ENCODE peak calls at places on chromosomes 1 and 21, in ten cellular contexts. One of them, this sample, is unnamed.

GRCh38 chr21:44867999-44868700 is 5.3 kb downstream of the PTTG1IP start:
- DNase-seq in foreskin melanocyte: no peak
- DNase-seq in COLO829: no peak
- DNase-seq in fibroblast of pulmonary artery: no peak
- DNase-seq in iPS DF 19.7: no peak
- DNase-seq in AG10803: no peak
- DNase-seq in ELF-1: no peak
- DNase-seq in C1 segment of cervical spinal cord: no peak
- DNase-seq in HCT116: no peak
- DNase-seq in NCI-H1092 treated with DMSO at 0.1 percent for 48 hours: no peak
- DNase-seq in this sample: no peak

GRCh38 chr1:11193376-11193775 is 4.2 kb downstream of the ANGPTL7 start:
- DNase-seq in foreskin melanocyte: no peak
- DNase-seq in COLO829: no peak
- DNase-seq in fibroblast of pulmonary artery: no peak
- DNase-seq in iPS DF 19.7: no peak
- DNase-seq in AG10803: no peak
- DNase-seq in ELF-1: no peak
- DNase-seq in C1 segment of cervical spinal cord: no peak
- DNase-seq in HCT116: no peak
- DNase-seq in NCI-H1092 treated with DMSO at 0.1 percent for 48 hours: no peak
- DNase-seq in this sample: no peak

GRCh38 chr1:18668750-18669404 is 38.2 kb downstream of the PAX7 start:
- DNase-seq in foreskin melanocyte: no peak
- DNase-seq in COLO829: no peak
- DNase-seq in fibroblast of pulmonary artery: no peak
- DNase-seq in iPS DF 19.7: no peak
- DNase-seq in AG10803: no peak
- DNase-seq in ELF-1: no peak
- DNase-seq in C1 segment of cervical spinal cord: no peak
- DNase-seq in HCT116: peak
- DNase-seq in NCI-H1092 treated with DMSO at 0.1 percent for 48 hours: no peak
- DNase-seq in this sample: no peak

GRCh38 chr1:28197682-28198415 is 21.4 kb upstream of the PTAFR start:
- DNase-seq in foreskin melanocyte: no peak
- DNase-seq in COLO829: no peak
- DNase-seq in fibroblast of pulmonary artery: no peak
- DNase-seq in iPS DF 19.7: no peak
- DNase-seq in AG10803: no peak
- DNase-seq in ELF-1: no peak
- DNase-seq in C1 segment of cervical spinal cord: no peak
- DNase-seq in HCT116: no peak
- DNase-seq in NCI-H1092 treated with DMSO at 0.1 percent for 48 hours: no peak
- DNase-seq in this sample: no peak

GRCh38 chr21:41170442-41170841 is 2.5 kb downstream of the BACE2 start:
- DNase-seq in foreskin melanocyte: peak
- DNase-seq in COLO829: peak
- DNase-seq in fibroblast of pulmonary artery: peak
- DNase-seq in iPS DF 19.7: no peak
- DNase-seq in AG10803: peak
- DNase-seq in ELF-1: no peak
- DNase-seq in C1 segment of cervical spinal cord: no peak
- DNase-seq in HCT116: no peak
- DNase-seq in NCI-H1092 treated with DMSO at 0.1 percent for 48 hours: peak
- DNase-seq in this sample: no peak

GRCh38 chr1:243705585-243705984 is 144.5 kb downstream of the AKT3 start:
- DNase-seq in foreskin melanocyte: no peak
- DNase-seq in COLO829: no peak
- DNase-seq in fibroblast of pulmonary artery: no peak
- DNase-seq in iPS DF 19.7: no peak
- DNase-seq in AG10803: no peak
- DNase-seq in ELF-1: no peak
- DNase-seq in C1 segment of cervical spinal cord: no peak
- DNase-seq in HCT116: no peak
- DNase-seq in NCI-H1092 treated with DMSO at 0.1 percent for 48 hours: peak
- DNase-seq in this sample: no peak

GRCh38 chr1:94418664-94419655 is 771 bp downstream of the ABCD3 start:
- DNase-seq in foreskin melanocyte: peak
- DNase-seq in COLO829: no peak
- DNase-seq in fibroblast of pulmonary artery: peak
- DNase-seq in iPS DF 19.7: no peak
- DNase-seq in AG10803: peak
- DNase-seq in ELF-1: peak
- DNase-seq in C1 segment of cervical spinal cord: peak
- DNase-seq in HCT116: no peak
- DNase-seq in NCI-H1092 treated with DMSO at 0.1 percent for 48 hours: peak
- DNase-seq in this sample: no peak

GRCh38 chr1:246297314-246298273 is 209.5 kb downstream of the SMYD3 start:
- DNase-seq in foreskin melanocyte: no peak
- DNase-seq in COLO829: no peak
- DNase-seq in fibroblast of pulmonary artery: no peak
- DNase-seq in iPS DF 19.7: no peak
- DNase-seq in AG10803: no peak
- DNase-seq in ELF-1: no peak
- DNase-seq in C1 segment of cervical spinal cord: no peak
- DNase-seq in HCT116: no peak
- DNase-seq in NCI-H1092 treated with DMSO at 0.1 percent for 48 hours: peak
- DNase-seq in this sample: no peak

GRCh38 chr1:88935522-88936222 is 44.3 kb upstream of the GTF2B start:
- DNase-seq in foreskin melanocyte: no peak
- DNase-seq in COLO829: peak
- DNase-seq in fibroblast of pulmonary artery: peak
- DNase-seq in iPS DF 19.7: no peak
- DNase-seq in AG10803: peak
- DNase-seq in ELF-1: no peak
- DNase-seq in C1 segment of cervical spinal cord: no peak
- DNase-seq in HCT116: peak
- DNase-seq in NCI-H1092 treated with DMSO at 0.1 percent for 48 hours: peak
- DNase-seq in this sample: no peak

GRCh38 chr1:116763116-116763786 is 9.0 kb downstream of the CD2 start:
- DNase-seq in foreskin melanocyte: no peak
- DNase-seq in COLO829: no peak
- DNase-seq in fibroblast of pulmonary artery: peak
- DNase-seq in iPS DF 19.7: no peak
- DNase-seq in AG10803: no peak
- DNase-seq in ELF-1: no peak
- DNase-seq in C1 segment of cervical spinal cord: no peak
- DNase-seq in HCT116: no peak
- DNase-seq in NCI-H1092 treated with DMSO at 0.1 percent for 48 hours: no peak
- DNase-seq in this sample: no peak

GRCh38 chr1:156508205-156508954 is 7.8 kb upstream of the MEF2D start:
- DNase-seq in foreskin melanocyte: no peak
- DNase-seq in COLO829: no peak
- DNase-seq in fibroblast of pulmonary artery: no peak
- DNase-seq in iPS DF 19.7: no peak
- DNase-seq in AG10803: peak
- DNase-seq in ELF-1: no peak
- DNase-seq in C1 segment of cervical spinal cord: peak
- DNase-seq in HCT116: no peak
- DNase-seq in NCI-H1092 treated with DMSO at 0.1 percent for 48 hours: no peak
- DNase-seq in this sample: no peak

GRCh38 chr1:66725885-66726665 is 26.2 kb upstream of the DYNLT5 start:
- DNase-seq in foreskin melanocyte: peak
- DNase-seq in COLO829: peak
- DNase-seq in fibroblast of pulmonary artery: peak
- DNase-seq in iPS DF 19.7: peak
- DNase-seq in AG10803: peak
- DNase-seq in ELF-1: peak
- DNase-seq in C1 segment of cervical spinal cord: peak
- DNase-seq in HCT116: peak
- DNase-seq in NCI-H1092 treated with DMSO at 0.1 percent for 48 hours: peak
- DNase-seq in this sample: peak

GRCh38 chr1:46554236-46555080 is 3.0 kb upstream of the KNCN start:
- DNase-seq in foreskin melanocyte: no peak
- DNase-seq in COLO829: no peak
- DNase-seq in fibroblast of pulmonary artery: no peak
- DNase-seq in iPS DF 19.7: no peak
- DNase-seq in AG10803: no peak
- DNase-seq in ELF-1: no peak
- DNase-seq in C1 segment of cervical spinal cord: no peak
- DNase-seq in HCT116: no peak
- DNase-seq in NCI-H1092 treated with DMSO at 0.1 percent for 48 hours: peak
- DNase-seq in this sample: no peak